ENCODE peak calls at places on chromosome 21, in six cellular contexts. G is ovary; Y is fibroblast of the conjunctiva; F is left ventricle myocardium inferior; V is OCI-M1; X is activated naive CD8-positive, alpha-beta T cell treated with anti-CD3 and anti-CD28 coated beads for 36 hours. A is an unnamed sample.

GRCh38 chr21:32545948-32546441 is 39.3 kb downstream of the TCP10L start:
- DNase-seq in G (no peak), Y (no peak), F (no peak), V (no peak), X (no peak), A (no peak)

GRCh38 chr21:42568834-42569731 is 55.4 kb downstream of the SLC37A1 start:
- DNase-seq in G (no peak), Y (no peak), F (no peak), V (no peak), X (no peak), A (no peak)

GRCh38 chr21:33554982-33555344 is 12.1 kb downstream of the SON start:
- DNase-seq in G (no peak), Y (no peak), F (no peak), V (no peak), X (no peak), A (no peak)

GRCh38 chr21:25557170-25557569 is 50.1 kb downstream of the MRPL39 start:
- DNase-seq in G (no peak), Y (no peak), F (no peak), V (no peak), X (no peak), A (no peak)

GRCh38 chr21:23725576-23725975 is 1881.7 kb downstream of the MRPL39 start:
- DNase-seq in G (no peak), Y (no peak), F (no peak), V (peak), X (no peak), A (no peak)

GRCh38 chr21:42230636-42231035 is 11.7 kb downstream of the ABCG1 start:
- DNase-seq in G (no peak), Y (no peak), F (no peak), V (no peak), X (no peak), A (no peak)

GRCh38 chr21:31235671-31236450 is 108.2 kb downstream of the TIAM1 start:
- DNase-seq in G (no peak), Y (no peak), F (no peak), V (no peak), X (no peak), A (no peak)

GRCh38 chr21:25999935-26000582 is 170.5 kb downstream of the APP start:
- DNase-seq in G (no peak), Y (no peak), F (no peak), V (no peak), X (peak), A (no peak)

GRCh38 chr21:33259995-33260394 is 6.2 kb upstream of the IL10RB start:
- DNase-seq in G (no peak), Y (no peak), F (no peak), V (no peak), X (no peak), A (no peak)

GRCh38 chr21:25220954-25221353 is 386.3 kb downstream of the MRPL39 start:
- DNase-seq in G (no peak), Y (no peak), F (no peak), V (no peak), X (no peak), A (no peak)

GRCh38 chr21:44365251-44365966 is 12.0 kb downstream of the TRPM2 start:
- DNase-seq in G (no peak), Y (no peak), F (no peak), V (no peak), X (no peak), A (no peak)

GRCh38 chr21:45640888-45641479 is 2.5 kb upstream of the PCBP3 start:
- DNase-seq in G (peak), Y (peak), F (no peak), V (no peak), X (no peak), A (peak)

GRCh38 chr21:27776925-27777553 is 810.2 kb upstream of the ADAMTS5 start:
- DNase-seq in G (peak), Y (peak), F (peak), V (no peak), X (no peak), A (peak)

GRCh38 chr21:22536511-22536910 is 1538.3 kb downstream of the NCAM2 start:
- DNase-seq in G (no peak), Y (peak), F (no peak), V (peak), X (no peak), A (no peak)